ENCODE peak calls at places on chromosomes 13 and 19, in six cellular contexts. N is stomach, W is right lobe of liver, T is heart left ventricle, L is breast epithelium, C is uterus. K is an unnamed sample.

GRCh38 chr13:91078093-91078679 is 269.3 kb upstream of the MIR17HG start:
- DNase-seq in N (no peak), W (no peak), T (no peak), L (no peak), C (no peak), K (no peak)

GRCh38 chr19:10424011-10424637 is 3.8 kb downstream of the PDE4A start:
- DNase-seq in N (peak), W (peak), T (peak), L (peak), C (peak), K (no peak)

GRCh38 chr19:49676136-49676689 is 858 bp upstream of the PRMT1 start:
- DNase-seq in N (peak), W (peak), T (peak), L (peak), C (peak), K (peak)

GRCh38 chr19:55703790-55704215 is 28.8 kb downstream of the EPN1 start:
- DNase-seq in N (peak), W (no peak), T (no peak), L (no peak), C (no peak), K (peak)

GRCh38 chr19:47227347-47228167 is 3.4 kb downstream of the BBC3 start:
- DNase-seq in N (peak), W (peak), T (peak), L (peak), C (peak), K (peak)

GRCh38 chr13:87684850-87685735 is 13.9 kb downstream of the SLITRK5 start:
- DNase-seq in N (no peak), W (no peak), T (no peak), L (no peak), C (no peak), K (no peak)

GRCh38 chr13:66585669-66586203 is 644.4 kb downstream of the PCDH9 start:
- DNase-seq in N (no peak), W (no peak), T (no peak), L (no peak), C (no peak), K (no peak)

GRCh38 chr19:808176-808741 is 11.0 kb downstream of the PTBP1 start:
- DNase-seq in N (no peak), W (no peak), T (no peak), L (no peak), C (no peak), K (no peak)

GRCh38 chr13:76696370-76696769 is 189.8 kb downstream of the KCTD12 start:
- DNase-seq in N (no peak), W (no peak), T (no peak), L (no peak), C (no peak), K (no peak)

GRCh38 chr13:93066187-93066586 is 160.4 kb upstream of the GPC6 start:
- DNase-seq in N (no peak), W (no peak), T (no peak), L (no peak), C (no peak), K (no peak)

GRCh38 chr19:4139614-4140236 is 13.7 kb upstream of the CREB3L3 start:
- DNase-seq in N (peak), W (peak), T (peak), L (peak), C (peak), K (peak)

GRCh38 chr19:35740108-35740422 is 2.2 kb downstream of the IGFLR1 start:
- DNase-seq in N (no peak), W (no peak), T (no peak), L (no peak), C (no peak), K (no peak)

DNA sequence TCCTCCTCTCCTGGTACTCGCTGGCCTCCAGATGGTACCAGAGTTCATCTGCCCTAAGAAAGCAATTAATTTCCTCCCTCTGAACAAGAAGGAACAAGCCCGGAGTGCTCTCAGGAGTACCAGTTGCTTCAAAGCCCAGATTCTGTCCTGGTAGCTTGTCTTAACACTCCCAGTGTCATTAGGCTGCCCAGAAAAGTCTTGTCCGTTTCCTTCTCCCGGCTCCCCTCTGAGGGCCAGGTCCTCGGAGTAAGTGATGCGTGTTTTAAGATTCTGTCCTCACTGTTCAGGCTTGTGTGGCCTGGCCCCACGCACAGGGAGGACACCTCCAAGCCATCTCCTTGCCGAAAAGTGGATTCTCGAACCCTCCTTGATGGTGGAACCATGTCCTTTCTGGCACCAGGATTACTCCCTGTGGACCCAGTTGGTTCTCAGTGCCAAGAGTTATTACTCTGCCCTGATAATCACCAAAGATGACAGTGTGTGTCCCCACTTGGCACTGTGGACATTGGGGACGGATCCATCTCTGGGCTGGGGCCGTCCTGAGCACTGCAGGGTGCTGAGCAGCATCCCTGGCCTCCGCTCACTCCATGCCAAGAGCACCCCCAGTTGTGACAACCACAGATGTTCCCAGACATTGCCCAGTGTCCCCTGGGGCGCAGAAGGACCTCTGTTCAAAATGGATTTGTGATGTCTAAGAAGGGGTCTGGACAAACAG is 52.5 kb downstream of the RFX2 start:
- DNase-seq in N (no peak), W (no peak), T (no peak), L (peak), C (peak), K (peak)
- TF ChIP-seq POLR2A in N (no peak), W (no peak), T (no peak), L (no peak), C (no peak), K (no peak)

DNA sequence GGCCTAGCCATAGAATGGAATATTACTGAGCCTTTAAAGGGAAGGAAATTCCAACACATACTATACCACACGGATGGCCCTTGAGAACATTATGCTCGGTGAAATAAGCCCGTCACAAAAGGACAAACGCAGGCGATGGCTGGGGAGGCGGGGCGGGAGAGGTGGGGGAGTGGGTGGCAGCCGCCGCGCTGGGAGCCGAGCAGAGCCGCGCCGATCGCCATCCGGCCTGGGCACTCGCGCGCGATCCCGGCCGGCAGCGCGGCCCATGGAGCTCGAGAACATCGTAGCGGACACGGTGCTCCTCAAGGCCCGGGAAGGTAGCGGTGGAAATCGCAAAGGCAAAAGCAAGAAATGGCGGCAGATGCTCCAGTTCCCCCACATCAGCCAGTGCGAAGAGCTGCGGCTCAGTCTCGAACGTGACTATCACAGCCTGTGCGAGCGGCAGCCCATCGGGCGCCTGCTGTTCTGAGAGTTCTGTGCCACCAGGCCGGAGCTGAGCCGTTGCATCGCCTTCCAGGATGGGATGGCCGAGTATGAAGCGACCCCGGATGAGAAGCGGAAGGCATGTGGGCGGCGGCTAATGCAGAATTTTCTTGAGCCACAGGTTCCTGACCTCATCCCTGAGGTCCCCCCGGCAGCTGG is 140.1 kb downstream of the ZDHHC20 start:
- DNase-seq in N (no peak), W (no peak), T (no peak), L (no peak), C (no peak), K (no peak)
- H3K4me3 ChIP-seq in N (peak), W (no peak), T (peak), L (peak), C (no peak), K (no peak)

GRCh38 chr19:40055832-40056504 is at the start of gene ZNF780B:
- DNase-seq in N (peak), W (peak), T (peak), L (peak), C (peak), K (peak)
- TF ChIP-seq POLR2A in N (no peak), W (no peak), T (no peak), L (no peak), C (no peak), K (no peak)

GRCh38 chr19:17687141-17687856 is 855 bp downstream of the UNC13A start:
- DNase-seq in N (no peak), W (no peak), T (no peak), L (no peak), C (no peak), K (no peak)
- H3K4me3 ChIP-seq in N (peak), W (no peak), T (no peak), L (peak), C (no peak), K (no peak)

GRCh38 chr19:50798943-50799851 is 9.0 kb downstream of the ACP4 start:
- DNase-seq in N (no peak), W (no peak), T (no peak), L (no peak), C (no peak), K (no peak)

GRCh38 chr19:50798116-50798942 is 8.1 kb downstream of the ACP4 start:
- DNase-seq in N (no peak), W (no peak), T (no peak), L (no peak), C (no peak), K (no peak)

GRCh38 chr19:50796128-50796633 is 6.0 kb downstream of the ACP4 start:
- DNase-seq in N (no peak), W (no peak), T (no peak), L (no peak), C (no peak), K (no peak)

GRCh38 chr19:50796634-50797428 is 6.6 kb downstream of the ACP4 start:
- DNase-seq in N (no peak), W (no peak), T (no peak), L (no peak), C (no peak), K (no peak)

GRCh38 chr19:50797429-50798115 is 7.4 kb downstream of the ACP4 start:
- DNase-seq in N (no peak), W (no peak), T (no peak), L (no peak), C (no peak), K (no peak)
- TF ChIP-seq POLR2A in N (no peak), W (no peak), T (no peak), L (no peak), C (no peak), K (no peak)

GRCh38 chr19:29667390-29667783 is 2.1 kb downstream of the PLEKHF1 start:
- DNase-seq in N (no peak), W (no peak), T (no peak), L (peak), C (no peak), K (no peak)
- H3K4me3 ChIP-seq in N (peak), W (no peak), T (peak), L (peak), C (peak), K (no peak)